ENCODE peak calls at places on chromosomes 3 and 15, in four cellular contexts. S is activated T-helper 1 cell treated with anti-CD3 and anti-CD28 coated beads, Interleukin-2, amount 50 U/mL, for 16 hours; U is fibroblast of pulmonary artery; P is GM23248. D is an unnamed sample.

GRCh38 chr3:155387571-155387970 is 94.1 kb upstream of the STRIT1 start:
- DNase-seq in S (no peak), U (no peak), P (no peak), D (no peak)

GRCh38 chr3:10702961-10703740 is 112.9 kb upstream of the SLC6A11 start:
- DNase-seq in S (no peak), U (no peak), P (peak), D (no peak)

GRCh38 chr3:94596887-94597537 is 534.2 kb downstream of the NSUN3 start:
- DNase-seq in S (no peak), U (no peak), P (no peak), D (no peak)

GRCh38 chr15:95972136-95972553 is 358.4 kb upstream of the NR2F2 start:
- DNase-seq in S (no peak), U (peak), P (peak), D (no peak)

GRCh38 chr3:23916886-23917815 is at the start of the genes NKIRAS1 and RPL15:
- DNase-seq in S (peak), U (peak), P (peak), D (peak)

GRCh38 chr3:69787436-69788168 is 48.3 kb downstream of the MITF start:
- DNase-seq in S (no peak), U (peak), P (peak), D (peak)

GRCh38 chr3:189513281-189514151 is 117.7 kb upstream of the TP63 start:
- DNase-seq in S (no peak), U (no peak), P (no peak), D (no peak)

GRCh38 chr3:124813541-124813940 is 73.6 kb downstream of the ITGB5 start:
- DNase-seq in S (no peak), U (no peak), P (no peak), D (no peak)

GRCh38 chr3:191353022-191353777 is 22.9 kb upstream of the UTS2B start:
- DNase-seq in S (no peak), U (no peak), P (no peak), D (no peak)

GRCh38 chr15:70303981-70304380 is 206.3 kb upstream of the TLE3 start:
- DNase-seq in S (no peak), U (no peak), P (no peak), D (no peak)

GRCh38 chr3:161689699-161690098 is 193.1 kb downstream of the OTOL1 start:
- DNase-seq in S (no peak), U (no peak), P (no peak), D (no peak)

GRCh38 chr3:174116421-174116820 is 718.9 kb downstream of the NLGN1 start:
- DNase-seq in S (no peak), U (peak), P (peak), D (peak)

GRCh38 chr3:16692486-16693378 is 87.5 kb upstream of the DAZL start:
- DNase-seq in S (no peak), U (no peak), P (no peak), D (no peak)

GRCh38 chr3:13114811-13115615 is 41.8 kb upstream of the IQSEC1 start:
- DNase-seq in S (no peak), U (no peak), P (no peak), D (no peak)

GRCh38 chr15:92687183-92687582 is 31.6 kb upstream of the FAM174B start:
- DNase-seq in S (no peak), U (no peak), P (no peak), D (no peak)

GRCh38 chr3:195042741-195043611 is 228.0 kb downstream of the XXYLT1 start:
- DNase-seq in S (no peak), U (no peak), P (no peak), D (no peak)

GRCh38 chr15:67884514-67885225 is 44.8 kb upstream of the RNU6-1 start:
- DNase-seq in S (peak), U (peak), P (peak), D (peak)

GRCh38 chr15:63939531-63940130 is 105.9 kb upstream of the HERC1 start:
- DNase-seq in S (no peak), U (peak), P (peak), D (peak)

GRCh38 chr3:40872562-40872961 is 326.7 kb upstream of the CTNNB1 start:
- DNase-seq in S (no peak), U (no peak), P (no peak), D (no peak)

GRCh38 chr3:4174760-4175159 is 128.4 kb upstream of the SETMAR start:
- DNase-seq in S (no peak), U (no peak), P (no peak), D (no peak)

GRCh38 chr3:67531149-67532101 is 123.0 kb downstream of the SUCLG2 start:
- DNase-seq in S (no peak), U (no peak), P (peak), D (no peak)

GRCh38 chr3:113111308-113111707 is 100.0 kb upstream of the BOC start:
- DNase-seq in S (no peak), U (no peak), P (no peak), D (no peak)

GRCh38 chr3:113697192-113698090 is 999 bp upstream of the USF3 start:
- DNase-seq in S (no peak), U (peak), P (peak), D (no peak)

GRCh38 chr3:117977504-117978228 is 1057.0 kb downstream of the IGSF11 start:
- DNase-seq in S (no peak), U (no peak), P (no peak), D (no peak)

GRCh38 chr15:72967397-72967796 is 84.9 kb upstream of the NEO1 start:
- DNase-seq in S (no peak), U (no peak), P (no peak), D (no peak)

GRCh38 chr15:99435138-99435695 is 130.6 kb upstream of the MEF2A start:
- DNase-seq in S (no peak), U (no peak), P (no peak), D (no peak)

GRCh38 chr3:191234216-191234615 is 35.2 kb downstream of the OSTN start:
- DNase-seq in S (no peak), U (no peak), P (no peak), D (no peak)

GRCh38 chr3:111285691-111286090 is 214.1 kb downstream of the NECTIN3 start:
- DNase-seq in S (no peak), U (no peak), P (no peak), D (no peak)

GRCh38 chr3:127168271-127168670 is 24.7 kb upstream of the PRR23E start:
- DNase-seq in S (no peak), U (no peak), P (no peak), D (no peak)

GRCh38 chr15:91855684-91856553 is 2.4 kb downstream of the SLCO3A1 start:
- DNase-seq in S (no peak), U (no peak), P (peak), D (peak)

GRCh38 chr15:74209560-74209958 is 7.0 kb upstream of the STRA6 start:
- DNase-seq in S (no peak), U (no peak), P (no peak), D (no peak)

GRCh38 chr15:59894835-59895234 is 109.3 kb upstream of the FOXB1 start:
- DNase-seq in S (no peak), U (no peak), P (no peak), D (no peak)